ENCODE peak calls at places on chromosomes 4 and X, in six cellular contexts. T is psoas muscle, F is spleen, Z is AG10803, I is HFF-Myc, E is H1. G is an unnamed sample.

GRCh38 chr4:139556735-139557505 is 901 bp upstream of the SETD7 start:
- DNase-seq in T (peak; percentile 78), F (peak; percentile 92), Z (no peak), I (no peak), E (no peak), G (peak; percentile 59)

GRCh38 chrX:150575415-150575814 is 7.0 kb downstream of the MTM1 start:
- DNase-seq in T (no peak), F (no peak), Z (peak; percentile 17), I (no peak), E (no peak), G (no peak)

GRCh38 chr4:38322709-38323108 is 341.3 kb upstream of the KLF3 start:
- DNase-seq in T (peak; percentile 56), F (no peak), Z (peak; percentile 80), I (peak; percentile 75), E (no peak), G (no peak)

GRCh38 chr4:100391913-100392312 is 125.9 kb downstream of the EMCN start:
- DNase-seq in T (no peak), F (no peak), Z (peak; percentile 68), I (peak; percentile 6), E (no peak), G (no peak)

GRCh38 chrX:41759817-41760216 is 35.8 kb downstream of the GPR82 start:
- DNase-seq in T (no peak), F (no peak), Z (peak; percentile 30), I (no peak), E (no peak), G (peak; percentile 39)

GRCh38 chr4:150822407-150822806 is 192.7 kb downstream of the LRBA start:
- DNase-seq in T (no peak), F (no peak), Z (no peak), I (no peak), E (no peak), G (no peak)

GRCh38 chr4:22483551-22483981 is 32.3 kb downstream of the ADGRA3 start:
- DNase-seq in T (no peak), F (no peak), Z (peak; percentile 66), I (no peak), E (no peak), G (no peak)

GRCh38 chr4:38463268-38463958 is 200.6 kb upstream of the KLF3 start:
- DNase-seq in T (no peak), F (no peak), Z (no peak), I (no peak), E (no peak), G (no peak)

GRCh38 chr4:144171697-144172096 is 31.2 kb upstream of the GYPA start:
- DNase-seq in T (no peak), F (no peak), Z (no peak), I (no peak), E (no peak), G (no peak)

GRCh38 chr4:9953089-9953488 is 68.2 kb downstream of the SLC2A9 start:
- DNase-seq in T (no peak), F (no peak), Z (no peak), I (no peak), E (no peak), G (no peak)

GRCh38 chrX:110732274-110732673 is 63.3 kb downstream of the CHRDL1 start:
- DNase-seq in T (no peak), F (no peak), Z (no peak), I (no peak), E (no peak), G (no peak)

GRCh38 chr4:1504786-1505500 is 98.7 kb upstream of the NKX1-1 start:
- DNase-seq in T (peak; percentile 34), F (no peak), Z (no peak), I (no peak), E (no peak), G (no peak)

GRCh38 chrX:16023790-16024734 is 99.3 kb upstream of the GRPR start:
- DNase-seq in T (no peak), F (no peak), Z (peak; percentile 30), I (no peak), E (no peak), G (peak; percentile 43)

GRCh38 chr4:83180469-83180968 is 66.0 kb upstream of the PLAC8 start:
- DNase-seq in T (no peak), F (no peak), Z (no peak), I (no peak), E (no peak), G (peak; percentile 54)

GRCh38 chr4:55303818-55304217 is 42.2 kb upstream of the SRD5A3 start:
- DNase-seq in T (no peak), F (no peak), Z (peak; percentile 8), I (no peak), E (no peak), G (no peak)

GRCh38 chr4:152460488-152460887 is 75.4 kb downstream of the FBXW7 start:
- DNase-seq in T (no peak), F (no peak), Z (peak; percentile 83), I (peak; percentile 85), E (no peak), G (no peak)

GRCh38 chr4:168200685-168201084 is 108.3 kb downstream of the ANXA10 start:
- DNase-seq in T (no peak), F (no peak), Z (no peak), I (no peak), E (no peak), G (no peak)

GRCh38 chr4:105451346-105451745 is 22.5 kb downstream of the PPA2 start:
- DNase-seq in T (no peak), F (no peak), Z (no peak), I (no peak), E (no peak), G (no peak)
- TF ChIP-seq CTCF in T (no peak), F (no peak), Z (no peak), I (no peak), E (no peak), G (no peak)

GRCh38 chrX:119181491-119181890 is 53.9 kb upstream of the KIAA1210 start:
- DNase-seq in T (no peak), F (no peak), Z (no peak), I (no peak), E (no peak), G (no peak)
- TF ChIP-seq CTCF in T (no peak), F (no peak), Z (peak; percentile 18), I (peak; percentile 33), E (peak; percentile 46), G (no peak)

DNA sequence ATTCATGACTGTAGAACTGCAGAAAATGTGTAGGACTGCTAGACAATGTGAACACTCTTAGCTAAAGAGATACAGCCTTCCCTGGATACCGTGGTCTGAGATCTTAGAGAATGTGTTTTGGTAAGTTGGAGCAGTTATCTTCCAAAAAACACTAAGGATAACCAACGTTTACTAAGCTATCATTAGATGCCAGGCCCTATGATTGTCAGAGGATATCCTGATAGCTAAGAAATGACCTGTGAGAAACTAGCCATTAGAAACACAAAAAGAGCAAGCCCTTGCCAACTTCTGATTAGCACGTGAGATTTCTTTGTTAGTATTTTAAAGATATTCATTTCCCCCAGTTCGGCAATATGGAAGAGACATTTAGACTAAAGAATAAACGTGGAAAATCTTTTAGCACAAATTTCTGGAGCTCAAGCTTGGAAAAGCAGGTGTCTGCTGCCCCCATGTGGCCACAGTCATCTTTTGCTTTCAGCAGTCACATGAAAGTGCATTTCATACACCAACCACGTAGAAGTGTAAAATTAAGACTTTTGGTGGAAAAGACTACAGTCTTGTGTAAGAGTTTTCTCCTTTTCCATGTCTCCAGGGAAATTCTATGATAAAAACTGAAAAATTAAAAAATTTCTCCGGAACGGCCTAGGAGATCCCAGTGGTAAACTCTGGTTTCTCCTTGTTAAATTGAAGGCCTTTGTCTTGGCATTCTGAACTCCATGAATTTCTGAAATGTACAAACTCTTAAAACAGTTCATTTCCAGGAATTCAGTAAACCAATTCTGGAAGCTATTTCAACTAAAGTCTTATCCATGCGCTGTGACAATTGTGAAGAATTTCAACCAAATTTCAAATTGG is 136.4 kb downstream of the ZNF674 start:
- DNase-seq in T (peak; percentile 83), F (peak; percentile 85), Z (peak; percentile 62), I (peak; percentile 29), E (no peak), G (peak; percentile 51)
- TF ChIP-seq CTCF in T (peak; percentile 93), F (peak; percentile 67), Z (peak; percentile 77), I (peak; percentile 69), E (peak; percentile 22), G (peak; percentile 84)

GRCh38 chr4:16995451-16995850 is 97.0 kb upstream of the LDB2 start:
- DNase-seq in T (no peak), F (no peak), Z (peak; percentile 41), I (no peak), E (no peak), G (no peak)
- TF ChIP-seq CTCF in T (no peak), F (no peak), Z (no peak), I (no peak), E (no peak), G (no peak)

GRCh38 chrX:131067846-131068745 is 9.9 kb downstream of the ARHGAP36 start:
- DNase-seq in T (no peak), F (no peak), Z (no peak), I (no peak), E (no peak), G (no peak)

GRCh38 chrX:131066237-131066636 is 8.1 kb downstream of the ARHGAP36 start:
- DNase-seq in T (no peak), F (no peak), Z (no peak), I (no peak), E (no peak), G (no peak)

GRCh38 chrX:131072871-131073571 is 14.9 kb downstream of the ARHGAP36 start:
- DNase-seq in T (no peak), F (no peak), Z (no peak), I (no peak), E (no peak), G (no peak)

GRCh38 chrX:131067216-131067615 is 9.1 kb downstream of the ARHGAP36 start:
- DNase-seq in T (no peak), F (no peak), Z (no peak), I (no peak), E (no peak), G (no peak)

GRCh38 chrX:131068945-131069719 is 11.0 kb downstream of the ARHGAP36 start:
- DNase-seq in T (no peak), F (no peak), Z (peak; percentile 0), I (no peak), E (no peak), G (peak; percentile 49)
- TF ChIP-seq CTCF in T (peak; percentile 49), F (no peak), Z (peak; percentile 32), I (peak; percentile 45), E (peak; percentile 74), G (peak; percentile 25)

GRCh38 chrX:107676559-107677378 is 48.5 kb downstream of the PRPS1 start:
- DNase-seq in T (peak; percentile 93), F (peak; percentile 92), Z (peak; percentile 88), I (peak; percentile 78), E (no peak), G (no peak)

GRCh38 chrX:107677909-107678308 is 49.6 kb downstream of the PRPS1 start:
- DNase-seq in T (no peak), F (no peak), Z (no peak), I (no peak), E (no peak), G (no peak)

GRCh38 chrX:107678957-107679740 is 50.8 kb downstream of the PRPS1 start:
- DNase-seq in T (peak; percentile 89), F (peak; percentile 88), Z (peak; percentile 69), I (peak; percentile 66), E (no peak), G (no peak)

GRCh38 chrX:107675823-107676555 is 47.7 kb downstream of the PRPS1 start:
- DNase-seq in T (peak; percentile 62), F (no peak), Z (peak; percentile 50), I (no peak), E (no peak), G (no peak)

DNA sequence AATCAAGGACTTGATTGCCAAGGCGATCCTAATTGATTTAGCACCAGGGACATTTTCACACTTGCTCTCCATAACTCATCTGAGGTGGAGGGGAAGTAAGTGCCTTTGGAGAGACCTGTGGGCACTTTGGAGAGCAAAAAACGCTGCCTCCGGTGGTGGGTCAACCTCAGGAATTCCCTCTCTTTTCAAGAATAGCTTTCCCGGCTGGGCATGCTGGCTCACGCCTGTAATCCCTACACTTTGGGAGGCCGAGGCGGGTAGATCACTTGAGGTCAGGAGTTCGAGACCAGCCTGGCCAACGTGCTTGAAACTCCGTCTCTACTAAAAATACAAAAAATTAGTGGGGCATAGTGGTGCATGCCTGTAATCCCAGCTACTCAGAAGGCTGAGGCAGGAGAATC is 49.2 kb downstream of the PRPS1 start:
- DNase-seq in T (no peak), F (no peak), Z (no peak), I (no peak), E (no peak), G (no peak)
- TF ChIP-seq CTCF in T (no peak), F (no peak), Z (no peak), I (no peak), E (no peak), G (no peak)

G was measured in GM13976.